ENCODE peak calls at places on chromosome 3, in five cellular contexts. T is AG08396, E is endodermal cell, V is cardiac fibroblast, B is HCT116. F is an unnamed sample.
A peak's percentile ranks its signal among the peaks of the same experiment; 100 is the strongest.

GRCh38 chr3:180322829-180323228 is 279.1 kb upstream of the TTC14 start:
- DNase-seq in E (no peak), T (no peak), V (no peak), B (no peak), F (no peak)

GRCh38 chr3:43178891-43179366 is 73.0 kb upstream of the POMGNT2 start:
- DNase-seq in V (peak; percentile 78), T (no peak), E (peak; percentile 20), B (peak; percentile 80), F (peak; percentile 89)

GRCh38 chr3:123327956-123328850 is 120.7 kb downstream of the ADCY5 start:
- DNase-seq in V (no peak), T (no peak), B (no peak), E (no peak), F (no peak)

GRCh38 chr3:154060606-154061380 is 60.4 kb upstream of the ARHGEF26 start:
- DNase-seq in B (no peak), V (peak; percentile 83), E (no peak), T (peak; percentile 39), F (peak; percentile 50)

GRCh38 chr3:71395927-71396695 is 187.4 kb downstream of the FOXP1 start:
- DNase-seq in V (peak; percentile 87), B (no peak), E (no peak), T (peak; percentile 15), F (peak; percentile 83)

GRCh38 chr3:123792473-123793201 is 91.5 kb downstream of the MYLK start:
- DNase-seq in V (peak; percentile 23), B (no peak), T (no peak), E (no peak), F (peak; percentile 35)

GRCh38 chr3:149765762-149766334 is 13.6 kb upstream of the COMMD2 start:
- DNase-seq in T (peak; percentile 37), V (peak; percentile 62), E (no peak), B (no peak), F (peak; percentile 47)

GRCh38 chr3:194407423-194407822 is 8.4 kb upstream of the GP5 start:
- DNase-seq in B (no peak), V (peak; percentile 60), E (no peak), T (no peak), F (peak; percentile 44)

GRCh38 chr3:53712817-53713388 is 133.3 kb downstream of the CHDH start:
- DNase-seq in V (no peak), T (no peak), E (peak; percentile 32), B (no peak), F (no peak)

GRCh38 chr3:11077466-11077865 is 76.8 kb upstream of the HRH1 start:
- DNase-seq in T (peak; percentile 42), V (peak; percentile 72), B (no peak), E (no peak), F (peak; percentile 89)

GRCh38 chr3:181687190-181687589 is 24.5 kb upstream of the SOX2 start:
- DNase-seq in T (no peak), B (no peak), E (no peak), V (no peak), F (no peak)

GRCh38 chr3:14358426-14359211 is 43.8 kb upstream of the SLC6A6 start:
- DNase-seq in V (no peak), B (no peak), T (peak; percentile 70), E (no peak), F (peak; percentile 47)

GRCh38 chr3:4904801-4905695 is 74.2 kb upstream of the BHLHE40 start:
- DNase-seq in E (no peak), V (peak; percentile 71), T (no peak), B (no peak), F (peak; percentile 74)

GRCh38 chr3:9727743-9728142 is 3.8 kb upstream of the BRPF1 start:
- DNase-seq in E (no peak), B (no peak), T (no peak), V (peak; percentile 47), F (peak; percentile 56)

GRCh38 chr3:11128682-11129632 is 25.3 kb upstream of the HRH1 start:
- DNase-seq in V (no peak), T (no peak), E (no peak), B (no peak), F (no peak)

GRCh38 chr3:15280853-15281532 is 51.4 kb downstream of the SH3BP5 start:
- DNase-seq in V (no peak), E (no peak), T (no peak), B (no peak), F (no peak)

GRCh38 chr3:7288133-7288532 is 427.2 kb downstream of the GRM7 start:
- DNase-seq in B (no peak), T (no peak), E (no peak), V (no peak), F (no peak)

GRCh38 chr3:150128126-150128525 is 157.4 kb upstream of the PFN2 start:
- DNase-seq in T (no peak), E (no peak), B (no peak), V (no peak), F (no peak)

GRCh38 chr3:177681852-177682251 is 484.6 kb upstream of the TBL1XR1 start:
- DNase-seq in V (no peak), T (no peak), B (no peak), E (no peak), F (no peak)

GRCh38 chr3:177615015-177615414 is 417.7 kb upstream of the TBL1XR1 start:
- DNase-seq in T (peak; percentile 45), V (peak; percentile 97), B (no peak), E (no peak), F (peak; percentile 96)

GRCh38 chr3:55339390-55339789 is 147.7 kb downstream of the WNT5A start:
- DNase-seq in B (no peak), E (no peak), T (no peak), V (no peak), F (no peak)

GRCh38 chr3:30619318-30619717 is 12.9 kb downstream of the TGFBR2 start:
- DNase-seq in V (no peak), E (no peak), B (no peak), T (no peak), F (no peak)

GRCh38 chr3:186194451-186194811 is 85.5 kb upstream of the ETV5 start:
- DNase-seq in T (no peak), V (no peak), B (no peak), E (no peak), F (no peak)

GRCh38 chr3:165624761-165625160 is 212.5 kb downstream of the BCHE start:
- DNase-seq in B (no peak), E (no peak), T (no peak), V (peak; percentile 49), F (peak; percentile 38)

GRCh38 chr3:34742151-34742550 is 897.2 kb upstream of the ARPP21 start:
- DNase-seq in E (no peak), B (no peak), T (no peak), V (no peak), F (no peak)

GRCh38 chr3:177341766-177342165 is 144.5 kb upstream of the TBL1XR1 start:
- DNase-seq in T (no peak), E (no peak), V (peak; percentile 63), B (no peak), F (no peak)

GRCh38 chr3:130658666-130659065 is 88.0 kb downstream of the PIK3R4 start:
- DNase-seq in E (no peak), T (no peak), B (no peak), V (peak; percentile 24), F (peak; percentile 42)

GRCh38 chr3:56303508-56303907 is 164.8 kb downstream of the ERC2 start:
- DNase-seq in T (peak; percentile 5), E (peak; percentile 89), V (peak; percentile 79), B (peak; percentile 15), F (peak; percentile 44)

GRCh38 chr3:24496529-24497482 is 2.2 kb upstream of the THRB start:
- DNase-seq in B (peak; percentile 68), T (peak; percentile 76), V (peak; percentile 64), E (peak; percentile 92), F (peak; percentile 84)

GRCh38 chr3:178205750-178206149 is 330.5 kb upstream of the KCNMB2 start:
- DNase-seq in V (no peak), B (no peak), E (no peak), T (no peak), F (no peak)

GRCh38 chr3:49020335-49021212 is 1.3 kb upstream of the NDUFAF3 start:
- DNase-seq in V (no peak), T (peak; percentile 29), B (no peak), E (peak; percentile 72), F (no peak)

GRCh38 chr3:42846682-42847522 is 28.8 kb downstream of the CYP8B1 start:
- DNase-seq in E (no peak), T (no peak), V (no peak), B (no peak), F (no peak)

GRCh38 chr3:138070006-138070405 is 45.4 kb downstream of the DZIP1L start:
- DNase-seq in E (no peak), V (no peak), T (no peak), B (no peak), F (no peak)

GRCh38 chr3:134976948-134977347 is 181.9 kb downstream of the EPHB1 start:
- DNase-seq in E (no peak), V (no peak), B (no peak), T (no peak), F (no peak)

GRCh38 chr3:150235799-150236198 is 172.3 kb upstream of the TSC22D2 start:
- DNase-seq in B (no peak), T (peak; percentile 52), V (peak; percentile 66), E (no peak), F (peak; percentile 81)

GRCh38 chr3:34312684-34313083 is 514.3 kb downstream of the PDCD6IP start:
- DNase-seq in T (no peak), E (peak; percentile 74), V (no peak), B (no peak), F (no peak)

GRCh38 chr3:62119139-62119538 is 254.2 kb downstream of the FEZF2 start:
- DNase-seq in T (no peak), V (peak; percentile 28), B (no peak), E (no peak), F (peak; percentile 26)

GRCh38 chr3:44885618-44886017 is 11.2 kb downstream of the TGM4 start:
- DNase-seq in T (peak; percentile 90), V (peak; percentile 99), B (peak; percentile 74), E (peak; percentile 63), F (peak; percentile 97)